ENCODE peak calls at places on chromosomes 3 and 15, in five cellular contexts. J, V, S, D and G are unnamed samples.

GRCh38 chr15:79474252-79474651 is 42.1 kb downstream of the MINAR1 start:
- DNase-seq in J (no peak), V (peak), S (peak), D (peak), G (no peak)

GRCh38 chr3:16455001-16455400 is 58.5 kb downstream of the RFTN1 start:
- DNase-seq in J (no peak), V (no peak), S (peak), D (no peak), G (no peak)

GRCh38 chr15:25674948-25675347 is 188.2 kb downstream of the ATP10A start:
- DNase-seq in J (no peak), V (no peak), S (no peak), D (no peak), G (no peak)

GRCh38 chr3:138890555-138891187 is 55.9 kb upstream of the PIK3CB start:
- DNase-seq in J (no peak), V (no peak), S (no peak), D (no peak), G (no peak)

GRCh38 chr3:46960081-46960701 is 16.4 kb downstream of the CCDC12 start:
- DNase-seq in J (no peak), V (no peak), S (peak), D (peak), G (no peak)

GRCh38 chr3:189099031-189099471 is 72.7 kb upstream of the TPRG1 start:
- DNase-seq in J (no peak), V (no peak), S (no peak), D (no peak), G (no peak)

GRCh38 chr3:183427206-183428139 is 946 bp downstream of the MCF2L2 start:
- DNase-seq in J (no peak), V (no peak), S (no peak), D (no peak), G (no peak)

GRCh38 chr3:176219970-176220369 is 977.3 kb downstream of the TBL1XR1 start:
- DNase-seq in J (no peak), V (no peak), S (no peak), D (no peak), G (no peak)

GRCh38 chr3:137249311-137249940 is 291.6 kb downstream of the IL20RB start:
- DNase-seq in J (no peak), V (no peak), S (no peak), D (no peak), G (no peak)

GRCh38 chr15:29749365-29750086 is 72.7 kb downstream of the TJP1 start:
- DNase-seq in J (no peak), V (no peak), S (no peak), D (no peak), G (no peak)